ENCODE peak calls at places on chromosomes 6 and 20, in five cellular contexts. P is coronary artery, G is A549, W is neuronal stem cell, S is brain microvascular endothelial cell. F is an unnamed sample.

GRCh38 chr6:119119989-119120388 is 41.5 kb upstream of the FAM184A start:
- DNase-seq in S (peak; percentile 92), W (no peak), P (no peak), G (no peak), F (no peak)

GRCh38 chr6:63724721-63725120 is 89.1 kb downstream of the PHF3 start:
- DNase-seq in G (no peak), S (no peak), P (no peak), W (no peak), F (no peak)

GRCh38 chr6:81865712-81866111 is 113.2 kb upstream of the TENT5A start:
- DNase-seq in S (peak; percentile 48), W (no peak), P (no peak), G (peak; percentile 1), F (no peak)

GRCh38 chr6:38987503-38987902 is 61.1 kb upstream of the GLP1R start:
- DNase-seq in G (no peak), W (no peak), P (no peak), S (no peak), F (no peak)

GRCh38 chr6:25564953-25565352 is 87.1 kb upstream of the SCGN start:
- DNase-seq in P (no peak), G (no peak), S (no peak), W (no peak), F (no peak)

GRCh38 chr6:88145298-88145963 is 20.7 kb downstream of the CNR1 start:
- DNase-seq in P (no peak), W (no peak), G (no peak), S (no peak), F (no peak)

GRCh38 chr20:61773926-61774587 is 291.6 kb downstream of the TAF4 start:
- DNase-seq in S (no peak), W (no peak), G (no peak), P (no peak), F (no peak)

GRCh38 chr6:114200896-114201295 is 141.9 kb downstream of the HS3ST5 start:
- DNase-seq in P (no peak), G (no peak), W (no peak), S (no peak), F (no peak)

DNA sequence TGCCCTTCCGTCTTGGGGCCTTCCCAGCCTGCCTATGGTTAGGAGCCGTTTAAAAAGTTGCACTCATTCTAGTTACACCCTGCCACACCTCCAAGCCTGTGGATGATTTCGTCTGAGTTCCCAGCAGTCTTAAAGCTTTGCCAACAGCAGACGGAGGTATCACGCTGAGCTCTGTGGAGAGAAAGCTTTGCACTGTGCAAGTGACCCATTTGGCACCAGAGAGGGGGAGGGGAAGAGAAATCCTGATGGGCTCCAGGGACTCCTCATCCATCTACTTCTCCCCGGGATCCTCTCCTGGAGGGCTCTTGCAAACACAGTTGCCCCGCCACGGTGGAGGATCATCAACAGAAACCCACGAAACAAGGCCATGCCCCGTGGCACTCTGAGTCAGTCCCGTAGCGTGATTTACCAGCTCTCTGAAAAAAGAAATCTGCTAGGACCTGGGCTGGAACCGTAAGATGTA is 98.8 kb upstream of the CITED2 start:
- DNase-seq in P (no peak), S (no peak), W (no peak), G (no peak), F (no peak)
- H3K27ac ChIP-seq in P (peak overlapping the region; percentile 22), S (no peak overlapping the region), W (no peak overlapping the region), G (no peak overlapping the region), F (no peak overlapping the region)

GRCh38 chr6:122800906-122801305 is 11.8 kb downstream of the SMPDL3A start:
- DNase-seq in P (no peak), G (no peak), W (no peak), S (no peak), F (no peak)

GRCh38 chr6:122801397-122801796 is 12.3 kb downstream of the SMPDL3A start:
- DNase-seq in G (no peak), S (no peak), W (no peak), P (no peak), F (no peak)

GRCh38 chr6:122804962-122805499 is 16.0 kb downstream of the SMPDL3A start:
- DNase-seq in P (no peak), W (no peak), S (no peak), G (no peak), F (no peak)

GRCh38 chr6:122799916-122800701 is 11.1 kb downstream of the SMPDL3A start:
- DNase-seq in W (no peak), S (peak; percentile 14), P (no peak), G (no peak), F (peak; percentile 40)

GRCh38 chr6:122803056-122803695 is 14.1 kb downstream of the SMPDL3A start:
- DNase-seq in P (no peak), W (no peak), G (no peak), S (peak; percentile 16), F (no peak)
- H3K27ac ChIP-seq in P (no peak overlapping the region), W (no peak overlapping the region), G (no peak overlapping the region), S (no peak overlapping the region), F (no peak overlapping the region)

GRCh38 chr20:37308098-37309050 is 18.9 kb downstream of the MANBAL start:
- DNase-seq in P (no peak), G (no peak), W (no peak), S (no peak), F (peak; percentile 61)
- H3K27ac ChIP-seq in P (no peak overlapping the region), G (no peak overlapping the region), W (no peak overlapping the region), S (no peak overlapping the region), F (peak overlapping the region; percentile 52)

GRCh38 chr6:41017663-41018062 is 21.4 kb downstream of the UNC5CL start:
- DNase-seq in G (no peak), W (no peak), P (no peak), S (no peak), F (no peak)
- H3K27ac ChIP-seq in G (peak overlapping the region; percentile 80), W (no peak overlapping the region), P (no peak overlapping the region), S (no peak overlapping the region), F (no peak overlapping the region)

GRCh38 chr6:21800948-21801438 is 207.4 kb downstream of the SOX4 start:
- DNase-seq in S (peak; percentile 86), G (peak; percentile 82), W (no peak), P (no peak), F (no peak)

GRCh38 chr6:21798468-21798867 is 204.9 kb downstream of the SOX4 start:
- DNase-seq in G (no peak), S (no peak), P (no peak), W (no peak), F (no peak)

GRCh38 chr6:21802611-21802899 is 209.0 kb downstream of the SOX4 start:
- DNase-seq in P (no peak), G (no peak), W (no peak), S (no peak), F (no peak)

GRCh38 chr6:21801786-21802610 is 208.4 kb downstream of the SOX4 start:
- DNase-seq in W (no peak), S (no peak), G (no peak), P (no peak), F (no peak)

DNA sequence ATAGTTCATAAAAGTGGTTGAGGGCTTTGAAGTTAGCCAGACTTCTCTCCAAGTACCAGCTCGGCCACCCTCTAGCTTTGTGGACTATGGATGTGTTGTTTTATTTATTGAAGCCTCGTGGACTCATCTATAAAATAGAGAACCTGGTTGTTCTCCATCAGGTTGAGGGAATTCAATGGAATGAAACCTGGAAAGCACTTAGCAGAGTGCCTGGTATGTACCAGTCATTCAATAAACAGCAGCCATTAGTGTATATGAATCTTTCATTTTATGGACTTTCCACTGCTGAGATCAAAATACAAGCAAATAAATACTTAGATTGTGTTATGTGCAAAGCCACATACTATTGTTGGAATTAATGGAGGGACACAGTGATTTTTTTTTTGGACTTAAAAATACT is 206.8 kb downstream of the SOX4 start:
- DNase-seq in P (no peak), W (no peak), G (no peak), S (no peak), F (no peak)
- H3K27ac ChIP-seq in P (no peak overlapping the region), W (no peak overlapping the region), G (peak overlapping the region; percentile 84), S (no peak overlapping the region), F (no peak overlapping the region)

DNA sequence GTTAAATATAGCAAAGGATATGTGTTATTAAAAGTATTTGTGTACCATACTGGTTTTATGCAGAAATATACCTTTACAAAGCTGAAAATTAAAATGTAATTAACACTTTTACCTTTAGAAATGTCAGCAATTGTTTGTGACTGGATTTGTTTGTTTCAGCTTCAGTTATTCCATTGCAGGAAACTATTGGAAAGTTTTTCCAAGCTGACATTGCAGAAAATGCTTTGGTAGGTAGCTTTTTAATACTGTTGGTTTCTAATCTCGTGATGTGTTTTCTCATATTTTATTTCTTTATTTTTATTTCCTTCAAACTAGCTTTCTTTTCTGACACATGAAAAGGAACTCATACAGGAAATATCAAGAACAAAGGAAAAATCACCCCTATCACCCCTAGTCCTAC is 8.2 kb downstream of the NDUFAF5 start:
- DNase-seq in W (no peak), G (no peak), S (no peak), P (no peak), F (no peak)
- H3K27ac ChIP-seq in W (no peak overlapping the region), G (no peak overlapping the region), S (no peak overlapping the region), P (no peak overlapping the region), F (no peak overlapping the region)